ENCODE peak calls at places on chromosomes 16 and 17, in eight cellular contexts. C is lung, R is uterus, P is sigmoid colon, Z is thoracic aorta, B is gastrocnemius medialis, Q is ovary, D is heart right ventricle. O is an unnamed sample.

GRCh38 chr16:49921791-49922456 is 66.0 kb upstream of the ZNF423 start:
- DNase-seq in Q (peak; percentile 79), B (peak; percentile 23), R (peak; percentile 65), Z (no peak), P (peak; percentile 72), C (peak; percentile 35), D (peak; percentile 65), O (peak; percentile 24)

GRCh38 chr17:69411766-69412165 is 2.7 kb upstream of the MAP2K6 start:
- DNase-seq in D (no peak), R (no peak), Z (no peak), C (no peak), B (no peak), Q (no peak), P (no peak), O (no peak)

GRCh38 chr17:19510903-19511302 is 22.8 kb upstream of the SLC47A1 start:
- DNase-seq in P (peak; percentile 46), Q (no peak), C (no peak), B (no peak), Z (no peak), D (no peak), R (peak; percentile 52), O (no peak)

GRCh38 chr16:23869052-23869451 is 33.3 kb downstream of the PRKCB start:
- DNase-seq in Z (no peak), Q (no peak), P (no peak), C (no peak), B (no peak), D (no peak), R (no peak), O (no peak)

GRCh38 chr17:31571124-31571892 is 179.8 kb downstream of the RAB11FIP4 start:
- DNase-seq in B (peak; percentile 83), R (peak; percentile 93), Z (peak; percentile 81), Q (peak; percentile 94), D (peak; percentile 82), C (peak; percentile 41), P (peak; percentile 96), O (no peak)

GRCh38 chr16:81612351-81613170 is 166.5 kb upstream of the PLCG2 start:
- DNase-seq in Q (no peak), C (no peak), Z (no peak), R (no peak), D (peak; percentile 78), B (no peak), P (no peak), O (no peak)

GRCh38 chr17:78019367-78019975 is 61.0 kb downstream of the TNRC6C start:
- DNase-seq in Z (no peak), D (no peak), Q (no peak), R (no peak), P (no peak), B (no peak), C (no peak), O (no peak)

GRCh38 chr16:35629001-35629400 is 2169.6 kb downstream of the TP53TG3F start:
- DNase-seq in P (no peak), Z (no peak), R (no peak), B (no peak), C (no peak), D (no peak), Q (no peak), O (no peak)

GRCh38 chr16:46711106-46711769 is 21.8 kb downstream of the ORC6 start:
- DNase-seq in B (peak; percentile 82), Q (no peak), D (peak; percentile 66), Z (no peak), P (no peak), R (no peak), C (no peak), O (no peak)

GRCh38 chr17:2102931-2103398 is 48.1 kb downstream of the HIC1 start:
- DNase-seq in C (no peak), B (no peak), P (peak; percentile 38), Q (no peak), R (no peak), Z (no peak), D (no peak), O (no peak)

GRCh38 chr16:47916266-47916665 is 239.5 kb downstream of the ABCC12 start:
- DNase-seq in D (no peak), C (no peak), R (no peak), B (no peak), Q (no peak), P (no peak), Z (no peak), O (no peak)

GRCh38 chr17:70808596-70808995 is 639.3 kb downstream of the KCNJ2 start:
- DNase-seq in Z (no peak), C (no peak), R (no peak), P (no peak), D (no peak), B (no peak), Q (no peak), O (no peak)

GRCh38 chr17:67435122-67435521 is 58.0 kb downstream of the PITPNC1 start:
- DNase-seq in D (no peak), R (no peak), Z (no peak), Q (no peak), C (no peak), P (no peak), B (no peak), O (no peak)

GRCh38 chr17:68184816-68185436 is 62.9 kb upstream of the AMZ2 start:
- DNase-seq in B (no peak), Q (no peak), Z (no peak), D (no peak), R (no peak), P (no peak), C (no peak), O (no peak)

GRCh38 chr17:61504697-61505096 is 52.5 kb downstream of the TBX4 start:
- DNase-seq in Z (no peak), B (no peak), D (no peak), R (no peak), Q (no peak), P (no peak), C (no peak), O (no peak)

GRCh38 chr17:70172449-70172848 is 3.1 kb downstream of the KCNJ2 start:
- DNase-seq in R (no peak), P (no peak), D (no peak), C (no peak), Q (no peak), B (no peak), Z (no peak), O (no peak)

GRCh38 chr17:31225831-31226230 is 71.2 kb downstream of the OMG start:
- DNase-seq in R (no peak), B (no peak), C (no peak), P (no peak), Q (no peak), D (no peak), Z (no peak), O (no peak)

GRCh38 chr16:64773184-64773583 is 348.7 kb downstream of the CDH11 start:
- DNase-seq in B (no peak), R (no peak), D (no peak), P (no peak), Q (no peak), Z (no peak), C (no peak), O (no peak)

GRCh38 chr17:79985951-79986391 is 49.7 kb downstream of the TBC1D16 start:
- DNase-seq in P (peak; percentile 40), Q (no peak), R (no peak), B (no peak), Z (no peak), C (no peak), D (no peak), O (no peak)

GRCh38 chr17:68512967-68513474 is 791 bp downstream of the PRKAR1A start:
- DNase-seq in Z (no peak), B (peak; percentile 61), R (peak; percentile 22), D (no peak), Q (no peak), P (peak; percentile 75), C (no peak), O (no peak)

GRCh38 chr16:54632322-54632721 is 298.3 kb upstream of the IRX5 start:
- DNase-seq in D (no peak), B (no peak), C (no peak), R (no peak), Z (no peak), P (no peak), Q (no peak), O (no peak)

GRCh38 chr17:33966410-33967063 is 288.5 kb upstream of the CCL2 start:
- DNase-seq in P (no peak), R (no peak), D (no peak), Q (no peak), Z (no peak), B (no peak), C (no peak), O (no peak)

GRCh38 chr16:11440657-11441012 is 95.4 kb downstream of the RMI2 start:
- DNase-seq in Q (no peak), R (no peak), Z (no peak), B (no peak), P (no peak), D (no peak), C (no peak), O (no peak)
- TF ChIP-seq CTCF in Q (no peak), R (no peak), Z (no peak), B (no peak), P (no peak), D (no peak), C (no peak), O (no peak)

GRCh38 chr16:73549960-73550359 is 502.0 kb upstream of the ZFHX3 start:
- DNase-seq in C (no peak), P (no peak), R (no peak), B (no peak), Q (no peak), D (no peak), Z (no peak), O (no peak)

GRCh38 chr16:73546351-73546845 is 498.5 kb upstream of the ZFHX3 start:
- DNase-seq in B (no peak), Z (no peak), D (no peak), Q (no peak), C (no peak), R (no peak), P (no peak), O (no peak)

GRCh38 chr16:73544266-73544665 is 496.3 kb upstream of the ZFHX3 start:
- DNase-seq in P (no peak), R (no peak), Q (no peak), B (no peak), C (no peak), D (no peak), Z (no peak), O (no peak)

DNA sequence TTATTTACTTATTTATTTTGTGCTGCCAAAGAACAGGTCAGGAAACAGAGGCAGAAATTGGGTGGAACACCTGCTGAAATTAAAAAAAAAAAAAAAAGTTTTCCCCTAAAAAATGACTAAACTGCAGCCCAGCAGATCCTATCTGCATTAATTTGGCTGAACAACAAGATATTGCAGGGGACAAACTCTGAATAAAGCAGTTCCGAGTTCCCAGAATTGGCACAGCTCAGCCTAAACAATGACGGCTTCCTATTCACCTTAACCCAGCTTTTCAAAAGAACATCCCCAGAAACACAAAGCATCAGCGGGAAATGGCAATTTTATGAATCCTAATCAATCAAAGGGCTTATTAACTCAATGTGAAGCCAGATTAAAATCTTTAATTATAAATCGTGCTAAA is 497.8 kb upstream of the ZFHX3 start:
- DNase-seq in P (no peak), C (no peak), Q (no peak), B (no peak), R (no peak), Z (no peak), D (no peak), O (no peak)
- H3K27me3 ChIP-seq in P (peaks cover 3% of the 10 kb centered on the region), C (no peaks in the 10 kb centered on the region), Q (no peaks in the 10 kb centered on the region), B (peaks cover 2% of the 10 kb centered on the region), R (peaks cover 34% of the 10 kb centered on the region), Z (no peaks in the 10 kb centered on the region), D (peaks cover 66% of the 10 kb centered on the region), O (no peaks in the 10 kb centered on the region)

GRCh38 chr16:66376577-66377326 is 10.3 kb downstream of the CDH5 start:
- DNase-seq in B (no peak), P (no peak), Z (no peak), C (no peak), Q (no peak), R (no peak), D (no peak), O (no peak)
- H3K4me3 ChIP-seq in B (no peak overlapping the region), P (no peak overlapping the region), Z (no peak overlapping the region), C (no peak overlapping the region), Q (no peak overlapping the region), R (no peak overlapping the region), D (peak overlapping the region; percentile 11), O (no peak overlapping the region)

GRCh38 chr16:69465083-69465721 is 40.8 kb downstream of the CYB5B start:
- DNase-seq in B (no peak), D (no peak), C (no peak), P (no peak), Z (no peak), Q (no peak), R (no peak), O (peak; percentile 27)
- TF ChIP-seq CTCF in B (no peak), D (no peak), C (no peak), P (no peak), Z (no peak), Q (no peak), R (no peak), O (no peak)